ENCODE peak calls at places on chromosome 9, in seven cellular contexts. One of them, this sample, is unnamed. For H3K9me3, the result is how much of the 10 kb centered on the place peaks cover.

GRCh38 chr9:116223926-116224325 is 70.3 kb downstream of the PAPPA start:
- DNase-seq in CD4-positive, alpha-beta T cell: no peak
- DNase-seq in left ventricle myocardium inferior: no peak
- DNase-seq in Peyer's patch: no peak
- DNase-seq in fibroblast of lung: peak
- DNase-seq in spleen: no peak
- DNase-seq in mammary epithelial cell: no peak
- DNase-seq in this sample: no peak

GRCh38 chr9:120870206-120870605 is 6.8 kb downstream of the PHF19 start:
- DNase-seq in CD4-positive, alpha-beta T cell: no peak
- DNase-seq in left ventricle myocardium inferior: no peak
- DNase-seq in Peyer's patch: no peak
- DNase-seq in fibroblast of lung: no peak
- DNase-seq in spleen: peak
- DNase-seq in mammary epithelial cell: no peak
- DNase-seq in this sample: no peak

GRCh38 chr9:113940077-113940476 is 64.0 kb downstream of the ZNF618 start:
- DNase-seq in CD4-positive, alpha-beta T cell: no peak
- DNase-seq in left ventricle myocardium inferior: no peak
- DNase-seq in Peyer's patch: no peak
- DNase-seq in fibroblast of lung: no peak
- DNase-seq in spleen: no peak
- DNase-seq in mammary epithelial cell: no peak
- DNase-seq in this sample: no peak

GRCh38 chr9:101758300-101758930 is 20.0 kb upstream of the GRIN3A start:
- DNase-seq in CD4-positive, alpha-beta T cell: no peak
- DNase-seq in left ventricle myocardium inferior: no peak
- DNase-seq in Peyer's patch: no peak
- DNase-seq in fibroblast of lung: no peak
- DNase-seq in spleen: no peak
- DNase-seq in mammary epithelial cell: no peak
- DNase-seq in this sample: no peak

GRCh38 chr9:106880863-106881262 is 17.9 kb downstream of the ZNF462 start:
- DNase-seq in CD4-positive, alpha-beta T cell: no peak
- DNase-seq in left ventricle myocardium inferior: no peak
- DNase-seq in Peyer's patch: no peak
- DNase-seq in fibroblast of lung: peak
- DNase-seq in spleen: no peak
- DNase-seq in mammary epithelial cell: peak
- DNase-seq in this sample: no peak

GRCh38 chr9:92247296-92247695 is 46.2 kb downstream of the IARS1 start:
- DNase-seq in CD4-positive, alpha-beta T cell: no peak
- DNase-seq in left ventricle myocardium inferior: no peak
- DNase-seq in Peyer's patch: no peak
- DNase-seq in fibroblast of lung: peak
- DNase-seq in spleen: no peak
- DNase-seq in mammary epithelial cell: no peak
- DNase-seq in this sample: no peak

GRCh38 chr9:38024036-38024681 is 44.9 kb downstream of the SHB start:
- DNase-seq in CD4-positive, alpha-beta T cell: no peak
- DNase-seq in left ventricle myocardium inferior: no peak
- DNase-seq in Peyer's patch: no peak
- DNase-seq in fibroblast of lung: peak
- DNase-seq in spleen: no peak
- DNase-seq in mammary epithelial cell: peak
- DNase-seq in this sample: no peak

GRCh38 chr9:107176701-107177100 is 106.4 kb upstream of the RAD23B start:
- DNase-seq in CD4-positive, alpha-beta T cell: no peak
- DNase-seq in left ventricle myocardium inferior: no peak
- DNase-seq in Peyer's patch: no peak
- DNase-seq in fibroblast of lung: no peak
- DNase-seq in spleen: no peak
- DNase-seq in mammary epithelial cell: no peak
- DNase-seq in this sample: no peak

GRCh38 chr9:120368799-120369198 is 211.2 kb downstream of the CDK5RAP2 start:
- DNase-seq in CD4-positive, alpha-beta T cell: no peak
- DNase-seq in left ventricle myocardium inferior: no peak
- DNase-seq in Peyer's patch: peak
- DNase-seq in fibroblast of lung: no peak
- DNase-seq in spleen: no peak
- DNase-seq in mammary epithelial cell: no peak
- DNase-seq in this sample: no peak

GRCh38 chr9:136592666-136593065 is 46.8 kb upstream of the NOTCH1 start:
- DNase-seq in CD4-positive, alpha-beta T cell: no peak
- DNase-seq in left ventricle myocardium inferior: no peak
- DNase-seq in Peyer's patch: no peak
- DNase-seq in fibroblast of lung: no peak
- DNase-seq in spleen: no peak
- DNase-seq in mammary epithelial cell: no peak
- DNase-seq in this sample: no peak
- H3K27ac ChIP-seq in CD4-positive, alpha-beta T cell: no peak
- H3K27ac ChIP-seq in left ventricle myocardium inferior: no peak
- H3K27ac ChIP-seq in Peyer's patch: no peak
- H3K27ac ChIP-seq in fibroblast of lung: no peak
- H3K27ac ChIP-seq in spleen: no peak
- H3K27ac ChIP-seq in mammary epithelial cell: no peak
- H3K27ac ChIP-seq in this sample: no peak

DNA sequence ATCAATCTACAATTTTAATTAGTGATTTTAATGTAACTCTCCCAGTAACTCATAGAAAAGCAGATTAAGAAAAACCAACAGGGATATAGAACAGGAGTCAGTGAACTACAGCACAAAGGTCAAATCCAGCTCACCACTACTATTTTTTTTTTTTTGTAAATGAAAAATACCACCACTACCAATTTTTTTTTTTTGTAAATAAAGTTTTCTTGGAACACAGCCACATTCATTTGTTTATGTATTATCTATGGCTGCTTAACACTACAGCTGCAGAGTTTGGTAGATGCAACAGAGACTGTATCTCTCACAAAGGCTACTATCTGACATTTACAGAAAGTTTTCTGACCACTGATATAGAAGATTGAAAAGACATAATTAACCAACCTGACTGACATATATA is 11.7 kb downstream of the ZNF510 start:
- DNase-seq in CD4-positive, alpha-beta T cell: no peak
- DNase-seq in left ventricle myocardium inferior: no peak
- DNase-seq in Peyer's patch: no peak
- DNase-seq in fibroblast of lung: no peak
- DNase-seq in spleen: no peak
- DNase-seq in mammary epithelial cell: no peak
- DNase-seq in this sample: no peak
- H3K9me3 ChIP-seq in CD4-positive, alpha-beta T cell: half or more
- H3K9me3 ChIP-seq in left ventricle myocardium inferior: half or more
- H3K9me3 ChIP-seq in Peyer's patch: under half
- H3K9me3 ChIP-seq in fibroblast of lung: under half
- H3K9me3 ChIP-seq in spleen: half or more
- H3K9me3 ChIP-seq in mammary epithelial cell: half or more
- H3K9me3 ChIP-seq in this sample: half or more

DNA sequence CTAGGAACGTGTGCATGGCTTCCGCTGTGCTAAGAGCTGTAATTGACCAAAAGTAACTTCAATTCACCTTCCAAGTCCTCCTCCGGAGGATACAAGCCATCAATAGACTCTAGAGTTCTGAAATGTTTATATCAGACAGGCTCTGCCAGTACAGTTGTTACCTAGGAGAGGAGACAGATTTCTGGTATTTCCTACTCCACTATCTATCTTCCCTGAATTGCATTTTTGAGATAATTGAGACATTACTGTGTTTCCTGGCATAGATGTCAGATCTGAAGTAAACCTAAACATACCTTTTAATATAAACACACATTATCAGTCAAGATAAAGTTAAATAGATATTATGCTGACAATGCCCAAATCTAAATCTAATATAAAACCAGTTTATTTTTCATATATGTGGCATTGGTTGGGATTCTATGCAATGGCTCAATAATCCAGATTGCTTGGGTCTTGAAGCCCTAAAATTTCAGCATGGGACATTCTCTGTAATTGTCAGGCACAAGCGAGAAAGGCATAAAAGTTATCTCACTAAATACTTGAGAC is 8.2 kb upstream of the TYRP1 start:
- DNase-seq in CD4-positive, alpha-beta T cell: no peak
- DNase-seq in left ventricle myocardium inferior: no peak
- DNase-seq in Peyer's patch: no peak
- DNase-seq in fibroblast of lung: peak
- DNase-seq in spleen: no peak
- DNase-seq in mammary epithelial cell: no peak
- DNase-seq in this sample: no peak
- H3K27ac ChIP-seq in CD4-positive, alpha-beta T cell: no peak
- H3K27ac ChIP-seq in left ventricle myocardium inferior: no peak
- H3K27ac ChIP-seq in Peyer's patch: no peak
- H3K27ac ChIP-seq in fibroblast of lung: no peak
- H3K27ac ChIP-seq in spleen: no peak
- H3K27ac ChIP-seq in mammary epithelial cell: no peak
- H3K27ac ChIP-seq in this sample: no peak

GRCh38 chr9:8224381-8224791 is 424.8 kb upstream of the DMAC1 start:
- DNase-seq in CD4-positive, alpha-beta T cell: no peak
- DNase-seq in left ventricle myocardium inferior: no peak
- DNase-seq in Peyer's patch: no peak
- DNase-seq in fibroblast of lung: peak
- DNase-seq in spleen: no peak
- DNase-seq in mammary epithelial cell: no peak
- DNase-seq in this sample: no peak
- H3K9me3 ChIP-seq in CD4-positive, alpha-beta T cell: under half
- H3K9me3 ChIP-seq in left ventricle myocardium inferior: under half
- H3K9me3 ChIP-seq in Peyer's patch: under half
- H3K9me3 ChIP-seq in fibroblast of lung: under half
- H3K9me3 ChIP-seq in spleen: under half
- H3K9me3 ChIP-seq in mammary epithelial cell: under half
- H3K9me3 ChIP-seq in this sample: under half

DNA sequence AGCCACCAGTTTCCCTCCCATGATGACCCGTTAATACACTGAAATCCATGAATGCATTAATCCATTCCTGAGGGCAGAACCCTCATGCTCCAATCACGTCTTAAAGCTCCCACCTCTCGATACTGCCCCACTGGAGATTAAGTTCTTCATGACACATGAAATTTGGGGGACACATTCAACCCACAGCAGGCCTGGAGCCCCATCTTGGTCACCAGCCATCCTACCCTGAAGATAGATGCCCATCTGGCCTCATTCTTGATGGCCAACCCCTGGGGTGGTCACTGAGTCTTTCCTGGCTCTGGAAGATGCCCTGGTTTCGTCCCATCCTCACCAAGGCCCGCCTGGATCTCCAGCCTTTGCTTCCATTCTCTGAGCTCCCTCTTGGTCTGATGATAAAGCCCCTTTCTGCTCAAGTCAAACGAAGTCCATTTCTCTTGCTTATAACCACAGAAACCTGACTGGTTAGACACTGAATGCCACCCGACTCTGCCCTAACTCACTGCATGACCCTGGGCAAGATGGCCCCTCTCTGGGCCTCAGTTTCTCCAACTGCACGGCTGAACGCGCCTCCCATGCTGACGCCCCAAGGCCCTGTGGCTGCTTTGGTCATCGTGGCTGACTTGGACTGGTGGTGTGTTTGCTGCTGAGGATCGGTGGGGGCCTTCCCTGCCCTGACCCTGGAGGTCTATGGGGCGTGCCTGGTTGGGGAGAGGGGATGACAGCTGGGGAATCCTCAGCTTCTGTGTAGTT is 138.4 kb upstream of the IER5L start:
- DNase-seq in CD4-positive, alpha-beta T cell: no peak
- DNase-seq in left ventricle myocardium inferior: no peak
- DNase-seq in Peyer's patch: peak
- DNase-seq in fibroblast of lung: no peak
- DNase-seq in spleen: peak
- DNase-seq in mammary epithelial cell: no peak
- DNase-seq in this sample: no peak
- H3K27ac ChIP-seq in CD4-positive, alpha-beta T cell: no peak
- H3K27ac ChIP-seq in left ventricle myocardium inferior: peak
- H3K27ac ChIP-seq in Peyer's patch: peak
- H3K27ac ChIP-seq in fibroblast of lung: no peak
- H3K27ac ChIP-seq in spleen: no peak
- H3K27ac ChIP-seq in mammary epithelial cell: no peak
- H3K27ac ChIP-seq in this sample: no peak

GRCh38 chr9:98229620-98230019 is 25.8 kb downstream of the TBC1D2 start:
- DNase-seq in CD4-positive, alpha-beta T cell: no peak
- DNase-seq in left ventricle myocardium inferior: no peak
- DNase-seq in Peyer's patch: no peak
- DNase-seq in fibroblast of lung: no peak
- DNase-seq in spleen: no peak
- DNase-seq in mammary epithelial cell: no peak
- DNase-seq in this sample: no peak
- H3K9me3 ChIP-seq in CD4-positive, alpha-beta T cell: under half
- H3K9me3 ChIP-seq in left ventricle myocardium inferior: under half
- H3K9me3 ChIP-seq in Peyer's patch: under half
- H3K9me3 ChIP-seq in fibroblast of lung: under half
- H3K9me3 ChIP-seq in spleen: under half
- H3K9me3 ChIP-seq in mammary epithelial cell: under half
- H3K9me3 ChIP-seq in this sample: under half

DNA sequence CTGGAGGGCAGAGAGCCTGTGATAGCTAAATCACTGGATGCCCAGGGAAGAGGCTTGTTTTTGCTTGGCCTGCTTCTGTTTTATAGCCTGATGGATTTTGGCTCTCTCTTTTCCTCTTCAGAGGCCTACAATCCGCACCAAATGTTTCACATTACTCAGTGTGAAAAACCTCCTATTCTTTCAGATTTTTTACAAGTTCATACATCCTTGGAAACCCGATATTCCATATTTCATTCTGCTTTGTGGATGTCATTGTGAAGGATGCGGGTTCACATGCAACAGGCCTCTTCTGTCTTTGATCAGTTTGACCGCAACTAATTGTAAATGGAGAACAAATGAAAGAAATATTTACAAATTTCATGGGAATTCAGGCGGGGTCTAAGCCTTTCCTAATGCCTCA is 269.9 kb downstream of the DMRT2 start:
- DNase-seq in CD4-positive, alpha-beta T cell: no peak
- DNase-seq in left ventricle myocardium inferior: no peak
- DNase-seq in Peyer's patch: no peak
- DNase-seq in fibroblast of lung: no peak
- DNase-seq in spleen: no peak
- DNase-seq in mammary epithelial cell: no peak
- DNase-seq in this sample: no peak
- H3K27ac ChIP-seq in CD4-positive, alpha-beta T cell: no peak
- H3K27ac ChIP-seq in left ventricle myocardium inferior: peak
- H3K27ac ChIP-seq in Peyer's patch: no peak
- H3K27ac ChIP-seq in fibroblast of lung: no peak
- H3K27ac ChIP-seq in spleen: no peak
- H3K27ac ChIP-seq in mammary epithelial cell: no peak
- H3K27ac ChIP-seq in this sample: no peak

GRCh38 chr9:118568704-118569103 is 800.5 kb downstream of the BRINP1 start:
- DNase-seq in CD4-positive, alpha-beta T cell: no peak
- DNase-seq in left ventricle myocardium inferior: no peak
- DNase-seq in Peyer's patch: no peak
- DNase-seq in fibroblast of lung: no peak
- DNase-seq in spleen: no peak
- DNase-seq in mammary epithelial cell: no peak
- DNase-seq in this sample: no peak
- H3K9me3 ChIP-seq in CD4-positive, alpha-beta T cell: under half
- H3K9me3 ChIP-seq in left ventricle myocardium inferior: under half
- H3K9me3 ChIP-seq in Peyer's patch: under half
- H3K9me3 ChIP-seq in fibroblast of lung: under half
- H3K9me3 ChIP-seq in spleen: under half
- H3K9me3 ChIP-seq in mammary epithelial cell: under half
- H3K9me3 ChIP-seq in this sample: under half

This sample was measured in CD4-positive, CD25-positive, alpha-beta regulatory T cell.